ENCODE peak calls at places on chromosomes 3 and 15, in five cellular contexts. One of them, this sample, is unnamed.

GRCh38 chr15:78671626-78672211 is 30.7 kb upstream of the CHRNB4 start:
- DNase-seq in mesenchymal stem cell: no peak
- DNase-seq in mesendoderm: peak
- DNase-seq in IMR-90: no peak
- DNase-seq in H9: peak
- DNase-seq in this sample: no peak

GRCh38 chr3:140164922-140165590 is 230.1 kb downstream of the CLSTN2 start:
- DNase-seq in mesenchymal stem cell: no peak
- DNase-seq in mesendoderm: no peak
- DNase-seq in IMR-90: no peak
- DNase-seq in H9: no peak
- DNase-seq in this sample: no peak

GRCh38 chr3:24100694-24101402 is 155.8 kb downstream of the NR1D2 start:
- DNase-seq in mesenchymal stem cell: peak
- DNase-seq in mesendoderm: no peak
- DNase-seq in IMR-90: peak
- DNase-seq in H9: no peak
- DNase-seq in this sample: no peak

GRCh38 chr15:88015228-88015860 is 241.2 kb downstream of the NTRK3 start:
- DNase-seq in mesenchymal stem cell: no peak
- DNase-seq in mesendoderm: peak
- DNase-seq in IMR-90: no peak
- DNase-seq in H9: peak
- DNase-seq in this sample: no peak

GRCh38 chr15:62951481-62951880 is 91.1 kb upstream of the TPM1 start:
- DNase-seq in mesenchymal stem cell: no peak
- DNase-seq in mesendoderm: no peak
- DNase-seq in IMR-90: no peak
- DNase-seq in H9: no peak
- DNase-seq in this sample: no peak

GRCh38 chr3:74267583-74268184 is 346.8 kb downstream of the CNTN3 start:
- DNase-seq in mesenchymal stem cell: peak
- DNase-seq in mesendoderm: peak
- DNase-seq in IMR-90: peak
- DNase-seq in H9: peak
- DNase-seq in this sample: peak

GRCh38 chr3:195574497-195575304 is 9.0 kb downstream of the APOD start:
- DNase-seq in mesenchymal stem cell: no peak
- DNase-seq in mesendoderm: no peak
- DNase-seq in IMR-90: no peak
- DNase-seq in H9: no peak
- DNase-seq in this sample: no peak

GRCh38 chr3:137259089-137259488 is 301.3 kb downstream of the IL20RB start:
- DNase-seq in mesenchymal stem cell: no peak
- DNase-seq in mesendoderm: no peak
- DNase-seq in IMR-90: peak
- DNase-seq in H9: no peak
- DNase-seq in this sample: no peak

GRCh38 chr3:120404876-120405275 is 45.9 kb downstream of the FSTL1 start:
- DNase-seq in mesenchymal stem cell: no peak
- DNase-seq in mesendoderm: no peak
- DNase-seq in IMR-90: peak
- DNase-seq in H9: no peak
- DNase-seq in this sample: no peak

GRCh38 chr15:73323374-73323955 is 45.3 kb downstream of the HCN4 start:
- DNase-seq in mesenchymal stem cell: no peak
- DNase-seq in mesendoderm: no peak
- DNase-seq in IMR-90: no peak
- DNase-seq in H9: no peak
- DNase-seq in this sample: no peak

GRCh38 chr3:49339593-49339946 is 283 bp downstream of the USP4 start:
- DNase-seq in mesenchymal stem cell: peak
- DNase-seq in mesendoderm: peak
- DNase-seq in IMR-90: no peak
- DNase-seq in H9: peak
- DNase-seq in this sample: no peak

GRCh38 chr3:113607219-113607596 is 74.9 kb downstream of the SIDT1 start:
- DNase-seq in mesenchymal stem cell: no peak
- DNase-seq in mesendoderm: peak
- DNase-seq in IMR-90: no peak
- DNase-seq in H9: no peak
- DNase-seq in this sample: no peak

GRCh38 chr15:45644437-45644836 is 9.6 kb downstream of the SQOR start:
- DNase-seq in mesenchymal stem cell: no peak
- DNase-seq in mesendoderm: no peak
- DNase-seq in IMR-90: no peak
- DNase-seq in H9: no peak
- DNase-seq in this sample: no peak

GRCh38 chr3:32236377-32236776 is 2.1 kb upstream of the CMTM8 start:
- DNase-seq in mesenchymal stem cell: no peak
- DNase-seq in mesendoderm: no peak
- DNase-seq in IMR-90: no peak
- DNase-seq in H9: no peak
- DNase-seq in this sample: no peak

GRCh38 chr3:100093826-100094225 is 20.5 kb downstream of the FILIP1L start:
- DNase-seq in mesenchymal stem cell: no peak
- DNase-seq in mesendoderm: no peak
- DNase-seq in IMR-90: no peak
- DNase-seq in H9: no peak
- DNase-seq in this sample: no peak

GRCh38 chr15:57537072-57537471 is 54.6 kb upstream of the MYZAP start:
- DNase-seq in mesenchymal stem cell: peak
- DNase-seq in mesendoderm: peak
- DNase-seq in IMR-90: peak
- DNase-seq in H9: peak
- DNase-seq in this sample: peak

GRCh38 chr3:105715372-105715771 is 153.4 kb downstream of the CBLB start:
- DNase-seq in mesenchymal stem cell: peak
- DNase-seq in mesendoderm: no peak
- DNase-seq in IMR-90: peak
- DNase-seq in H9: no peak
- DNase-seq in this sample: no peak

GRCh38 chr15:71532994-71533393 is 277.4 kb upstream of the NR2E3 start:
- DNase-seq in mesenchymal stem cell: no peak
- DNase-seq in mesendoderm: peak
- DNase-seq in IMR-90: no peak
- DNase-seq in H9: peak
- DNase-seq in this sample: no peak

GRCh38 chr15:89196241-89196640 is 25.1 kb downstream of the RLBP1 start:
- DNase-seq in mesenchymal stem cell: no peak
- DNase-seq in mesendoderm: no peak
- DNase-seq in IMR-90: no peak
- DNase-seq in H9: no peak
- DNase-seq in this sample: no peak

GRCh38 chr3:114597012-114597411 is 303.2 kb downstream of the TIGIT start:
- DNase-seq in mesenchymal stem cell: no peak
- DNase-seq in mesendoderm: peak
- DNase-seq in IMR-90: no peak
- DNase-seq in H9: no peak
- DNase-seq in this sample: no peak

GRCh38 chr15:65020419-65020818 is 9.0 kb downstream of the MTFMT start:
- DNase-seq in mesenchymal stem cell: no peak
- DNase-seq in mesendoderm: peak
- DNase-seq in IMR-90: no peak
- DNase-seq in H9: no peak
- DNase-seq in this sample: no peak

GRCh38 chr15:66849746-66850077 is 147.7 kb downstream of the SMAD6 start:
- DNase-seq in mesenchymal stem cell: no peak
- DNase-seq in mesendoderm: peak
- DNase-seq in IMR-90: no peak
- DNase-seq in H9: no peak
- DNase-seq in this sample: no peak

GRCh38 chr3:155007729-155008128 is 72.4 kb upstream of the MME start:
- DNase-seq in mesenchymal stem cell: no peak
- DNase-seq in mesendoderm: peak
- DNase-seq in IMR-90: no peak
- DNase-seq in H9: no peak
- DNase-seq in this sample: no peak

DNA sequence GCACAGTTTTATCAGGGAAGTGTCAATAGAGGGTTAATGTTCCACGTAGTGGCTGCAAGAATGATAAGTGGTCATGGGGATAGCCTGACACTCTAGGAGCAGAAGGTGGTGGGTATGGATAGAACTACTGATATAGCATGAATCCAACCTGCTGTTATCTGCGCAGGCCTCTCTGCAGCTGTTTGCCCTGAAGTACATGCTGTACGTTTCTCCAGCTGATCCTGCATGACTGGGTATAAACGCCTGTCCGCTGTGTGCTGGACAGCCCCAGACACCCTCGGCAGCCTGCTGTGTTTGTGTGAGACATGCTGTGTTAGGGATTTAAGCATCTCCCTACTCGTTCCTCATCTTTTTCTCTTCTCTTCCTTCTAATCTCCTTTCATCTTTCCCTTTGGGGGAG is 87.1 kb downstream of the LPP start:
- DNase-seq in mesenchymal stem cell: peak
- DNase-seq in mesendoderm: no peak
- DNase-seq in IMR-90: peak
- DNase-seq in H9: no peak
- DNase-seq in this sample: no peak
- H3K27ac ChIP-seq in mesenchymal stem cell: peak
- H3K27ac ChIP-seq in mesendoderm: no peak
- H3K27ac ChIP-seq in IMR-90: no peak
- H3K27ac ChIP-seq in H9: no peak
- H3K27ac ChIP-seq in this sample: no peak

GRCh38 chr3:30498587-30498967 is 107.8 kb upstream of the TGFBR2 start:
- DNase-seq in mesenchymal stem cell: no peak
- DNase-seq in mesendoderm: no peak
- DNase-seq in IMR-90: no peak
- DNase-seq in H9: no peak
- DNase-seq in this sample: no peak
- H4K8ac ChIP-seq in mesenchymal stem cell: peak
- H4K8ac ChIP-seq in mesendoderm: no peak
- H4K8ac ChIP-seq in IMR-90: no peak
- H4K8ac ChIP-seq in H9: no peak
- H4K8ac ChIP-seq in this sample: no peak

DNA sequence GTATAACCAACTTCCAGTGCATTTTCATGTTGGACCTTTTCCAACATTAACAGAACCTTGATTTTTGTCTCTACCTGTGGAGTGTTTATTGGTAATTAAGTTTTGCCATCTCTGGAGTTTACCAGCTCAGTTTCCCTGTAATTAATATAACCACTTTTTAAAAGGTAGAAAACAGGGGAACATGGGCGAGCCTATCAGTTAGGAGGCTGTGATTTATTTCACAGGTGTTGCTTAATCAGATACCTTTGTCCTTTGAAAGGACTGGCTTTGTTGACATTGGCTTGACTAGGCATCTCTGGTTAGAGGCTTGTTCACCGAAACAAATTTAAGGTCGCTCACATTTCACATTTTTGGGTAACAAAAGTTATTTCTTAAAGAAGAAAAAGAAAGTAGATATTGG is 622 bp downstream of the NAALADL2 start:
- DNase-seq in mesenchymal stem cell: no peak
- DNase-seq in mesendoderm: no peak
- DNase-seq in IMR-90: no peak
- DNase-seq in H9: no peak
- DNase-seq in this sample: no peak
- H2BK120ac ChIP-seq in mesenchymal stem cell: no peak
- H2BK120ac ChIP-seq in mesendoderm: no peak
- H2BK120ac ChIP-seq in IMR-90: no peak
- H2BK120ac ChIP-seq in H9: no peak
- H2BK120ac ChIP-seq in this sample: no peak

GRCh38 chr3:107927361-107928083 is 163.3 kb downstream of the CD47 start:
- DNase-seq in mesenchymal stem cell: peak
- DNase-seq in mesendoderm: peak
- DNase-seq in IMR-90: peak
- DNase-seq in H9: peak
- DNase-seq in this sample: peak
- H3K27ac ChIP-seq in mesenchymal stem cell: no peak
- H3K27ac ChIP-seq in mesendoderm: no peak
- H3K27ac ChIP-seq in IMR-90: no peak
- H3K27ac ChIP-seq in H9: no peak
- H3K27ac ChIP-seq in this sample: no peak

GRCh38 chr3:129837057-129837631 is 56.4 kb downstream of the TMCC1 start:
- DNase-seq in mesenchymal stem cell: peak
- DNase-seq in mesendoderm: no peak
- DNase-seq in IMR-90: peak
- DNase-seq in H9: no peak
- DNase-seq in this sample: no peak

GRCh38 chr3:129845956-129846355 is 47.6 kb downstream of the TMCC1 start:
- DNase-seq in mesenchymal stem cell: no peak
- DNase-seq in mesendoderm: no peak
- DNase-seq in IMR-90: no peak
- DNase-seq in H9: no peak
- DNase-seq in this sample: no peak

GRCh38 chr3:129838086-129838485 is 55.4 kb downstream of the TMCC1 start:
- DNase-seq in mesenchymal stem cell: peak
- DNase-seq in mesendoderm: peak
- DNase-seq in IMR-90: no peak
- DNase-seq in H9: no peak
- DNase-seq in this sample: no peak

GRCh38 chr3:129836381-129837056 is 57.0 kb downstream of the TMCC1 start:
- DNase-seq in mesenchymal stem cell: peak
- DNase-seq in mesendoderm: peak
- DNase-seq in IMR-90: peak
- DNase-seq in H9: no peak
- DNase-seq in this sample: peak

DNA sequence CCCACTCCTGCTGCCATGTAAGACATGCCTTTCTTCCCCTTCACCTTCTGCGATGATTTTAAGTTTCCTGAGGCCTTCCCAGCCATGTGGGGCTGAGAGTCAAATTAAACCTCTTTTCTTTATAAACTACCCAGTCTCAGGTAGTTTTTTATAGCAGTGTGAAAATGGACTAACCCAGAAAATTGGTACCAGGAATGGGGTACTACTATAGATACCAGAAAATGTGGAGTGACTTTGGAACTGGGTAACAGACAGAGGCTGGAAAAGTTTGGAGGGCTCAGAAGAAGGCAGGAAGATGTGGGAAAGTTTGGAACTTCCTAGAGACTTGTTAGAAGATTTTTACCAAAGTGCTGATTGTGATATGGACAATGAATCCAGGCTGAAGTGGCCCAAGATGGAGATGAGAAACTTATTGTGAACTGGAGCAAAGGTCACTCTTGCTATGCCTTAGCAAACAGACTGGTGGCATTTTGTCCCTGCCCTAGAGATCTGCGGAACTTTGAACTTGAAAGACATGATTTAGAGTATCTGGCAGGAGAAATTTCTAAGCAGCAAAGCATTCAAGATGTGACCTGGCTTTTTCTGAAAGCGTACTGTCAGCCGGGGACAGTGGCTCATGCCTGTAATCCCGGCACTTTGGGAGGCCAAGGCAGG is 52.7 kb downstream of the TMCC1 start:
- DNase-seq in mesenchymal stem cell: no peak
- DNase-seq in mesendoderm: no peak
- DNase-seq in IMR-90: no peak
- DNase-seq in H9: no peak
- DNase-seq in this sample: no peak
- H4K8ac ChIP-seq in mesenchymal stem cell: no peak
- H4K8ac ChIP-seq in mesendoderm: no peak
- H4K8ac ChIP-seq in IMR-90: no peak
- H4K8ac ChIP-seq in H9: no peak
- H4K8ac ChIP-seq in this sample: no peak